ENCODE peak calls at places on chromosomes 1 and 21, in nine cellular contexts. M is Caco-2; E is adrenal gland; X is upper lobe of right lung; R is trophoblast cell; P is GM12878; Y is HAP-1; H is effector memory CD4-positive, alpha-beta T cell; K is ovary. F is an unnamed sample.

GRCh38 chr21:31342328-31342727 is 1.7 kb downstream of the TIAM1 start:
- DNase-seq in M (no peak), E (no peak), X (no peak), R (peak; percentile 61), P (no peak), Y (no peak), H (no peak), K (no peak), F (peak; percentile 60)

GRCh38 chr1:187516874-187517273 is 688.1 kb downstream of the PLA2G4A start:
- DNase-seq in M (no peak), E (no peak), X (no peak), R (peak; percentile 50), P (no peak), Y (no peak), H (no peak), K (no peak), F (no peak)

GRCh38 chr1:180912801-180913616 is at the start of gene KIAA1614:
- DNase-seq in M (no peak), E (no peak), X (peak; percentile 73), R (peak; percentile 5), P (no peak), Y (peak; percentile 47), H (no peak), K (peak; percentile 72), F (no peak)

GRCh38 chr1:86156571-86157455 is at the start of gene COL24A1:
- DNase-seq in M (no peak), E (no peak), X (peak; percentile 68), R (peak; percentile 30), P (no peak), Y (peak; percentile 84), H (no peak), K (peak; percentile 52), F (no peak)

GRCh38 chr1:228308628-228309547 is 97.7 kb downstream of the TRIM11 start:
- DNase-seq in M (peak; percentile 29), E (no peak), X (peak; percentile 52), R (no peak), P (no peak), Y (no peak), H (no peak), K (peak; percentile 20), F (no peak)

GRCh38 chr1:203424861-203425667 is 50.5 kb upstream of the PRELP start:
- DNase-seq in M (no peak), E (no peak), X (no peak), R (no peak), P (no peak), Y (no peak), H (no peak), K (no peak), F (no peak)

GRCh38 chr21:35565204-35565611 is 495.1 kb downstream of the SETD4 start:
- DNase-seq in M (peak; percentile 47), E (peak; percentile 73), X (no peak), R (peak; percentile 97), P (no peak), Y (no peak), H (no peak), K (no peak), F (peak; percentile 92)

GRCh38 chr1:223355699-223356098 is 8.3 kb downstream of the SUSD4 start:
- DNase-seq in M (no peak), E (no peak), X (no peak), R (no peak), P (no peak), Y (no peak), H (no peak), K (no peak), F (no peak)

GRCh38 chr1:167200749-167201148 is 19.9 kb upstream of the POU2F1 start:
- DNase-seq in M (no peak), E (no peak), X (no peak), R (peak; percentile 82), P (no peak), Y (no peak), H (no peak), K (no peak), F (no peak)

GRCh38 chr1:236440373-236440772 is 46.3 kb downstream of the EDARADD start:
- DNase-seq in M (no peak), E (no peak), X (no peak), R (no peak), P (no peak), Y (no peak), H (no peak), K (no peak), F (no peak)

GRCh38 chr1:38013027-38013588 is 574 bp downstream of the UTP11 start:
- DNase-seq in M (no peak), E (peak; percentile 52), X (no peak), R (peak; percentile 55), P (no peak), Y (no peak), H (no peak), K (no peak), F (peak; percentile 71)

GRCh38 chr21:35617491-35617890 is 442.8 kb downstream of the SETD4 start:
- DNase-seq in M (no peak), E (no peak), X (no peak), R (peak; percentile 66), P (no peak), Y (no peak), H (no peak), K (no peak), F (no peak)

GRCh38 chr1:178713270-178713669 is 11.8 kb upstream of the RALGPS2 start:
- DNase-seq in M (no peak), E (no peak), X (no peak), R (no peak), P (no peak), Y (no peak), H (no peak), K (no peak), F (no peak)

GRCh38 chr1:167711797-167712196 is 10.0 kb upstream of the MPZL1 start:
- DNase-seq in M (no peak), E (no peak), X (no peak), R (no peak), P (no peak), Y (no peak), H (no peak), K (no peak), F (no peak)

GRCh38 chr1:232046531-232047283 is 420.1 kb downstream of the DISC1 start:
- DNase-seq in M (no peak), E (no peak), X (no peak), R (no peak), P (no peak), Y (no peak), H (no peak), K (no peak), F (no peak)

GRCh38 chr1:232045134-232045533 is 418.5 kb downstream of the DISC1 start:
- DNase-seq in M (no peak), E (no peak), X (no peak), R (no peak), P (no peak), Y (no peak), H (no peak), K (no peak), F (no peak)

GRCh38 chr1:232044728-232045127 is 418.1 kb downstream of the DISC1 start:
- DNase-seq in M (no peak), E (no peak), X (no peak), R (no peak), P (no peak), Y (no peak), H (no peak), K (no peak), F (no peak)

GRCh38 chr1:232047473-232047872 is 420.9 kb downstream of the DISC1 start:
- DNase-seq in M (no peak), E (no peak), X (no peak), R (peak; percentile 19), P (no peak), Y (no peak), H (no peak), K (no peak), F (no peak)

DNA sequence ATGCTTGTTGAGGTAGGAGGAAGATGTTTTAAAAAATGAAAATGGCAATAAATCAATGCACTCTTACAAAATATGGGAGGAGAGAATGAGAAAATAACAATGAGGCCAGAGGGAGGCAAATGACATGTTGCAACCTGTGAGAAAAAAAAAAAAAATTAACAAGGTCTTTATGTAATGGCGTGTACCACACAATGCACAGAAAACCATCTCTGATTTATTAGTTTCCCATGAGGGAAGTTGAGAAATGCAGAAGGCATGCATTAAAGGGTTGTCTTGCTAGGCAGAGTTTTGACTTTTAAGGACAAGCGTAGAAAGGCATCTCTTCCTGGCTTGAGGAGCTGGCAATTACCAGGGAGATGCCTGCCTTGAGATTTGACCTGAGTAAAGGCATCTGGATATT is 419.0 kb downstream of the DISC1 start:
- DNase-seq in M (no peak), E (no peak), X (no peak), R (no peak), P (no peak), Y (no peak), H (no peak), K (no peak), F (no peak)
- H3K4me3 ChIP-seq in M (no peak overlapping the region), E (no peak overlapping the region), X (no peak overlapping the region), R (no peak overlapping the region), P (no peak overlapping the region), Y (no peak overlapping the region), H (no peak overlapping the region), K (no peak overlapping the region), F (no peak overlapping the region)

DNA sequence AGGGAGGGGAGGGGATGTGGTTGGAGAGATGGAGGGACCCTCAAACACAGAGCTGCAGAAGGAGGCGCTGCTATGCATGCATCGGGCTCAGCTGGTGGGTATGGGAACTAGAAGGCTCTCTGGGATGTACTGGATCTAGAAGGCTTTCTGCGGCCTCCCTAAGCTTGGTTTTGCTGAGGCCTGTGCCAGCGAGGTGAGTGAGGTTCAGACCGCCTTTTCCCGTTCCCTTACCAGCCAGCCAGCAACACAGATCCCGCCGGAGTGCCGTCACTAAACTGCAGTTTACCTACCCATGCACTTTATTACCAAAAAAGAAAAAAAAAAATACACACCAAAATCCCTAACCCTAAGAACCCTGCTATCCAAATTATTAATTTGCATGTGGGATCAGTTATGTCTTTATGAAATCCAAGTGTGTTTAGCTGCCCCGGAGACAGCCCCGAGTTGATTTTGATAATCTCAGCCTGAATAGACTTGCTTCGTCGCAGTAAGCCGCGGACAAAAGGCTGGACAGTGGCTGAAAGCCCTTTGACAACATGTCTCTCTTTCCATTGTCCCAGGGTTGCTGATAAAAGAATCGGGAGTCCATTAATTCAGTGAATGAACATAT is 180.3 kb downstream of the PRDM16 start:
- DNase-seq in M (no peak), E (no peak), X (no peak), R (no peak), P (no peak), Y (peak; percentile 89), H (no peak), K (no peak), F (no peak)
- H3K4me3 ChIP-seq in M (no peak overlapping the region), E (no peak overlapping the region), X (no peak overlapping the region), R (no peak overlapping the region), P (no peak overlapping the region), Y (no peak overlapping the region), H (no peak overlapping the region), K (no peak overlapping the region), F (no peak overlapping the region)

GRCh38 chr21:16125274-16125673 is 395.5 kb downstream of the USP25 start:
- DNase-seq in M (no peak), E (no peak), X (no peak), R (no peak), P (no peak), Y (no peak), H (no peak), K (no peak), F (no peak)
- H3K4me3 ChIP-seq in M (no peak overlapping the region), E (no peak overlapping the region), X (no peak overlapping the region), R (no peak overlapping the region), P (no peak overlapping the region), Y (no peak overlapping the region), H (no peak overlapping the region), K (peak overlapping the region; percentile 16), F (no peak overlapping the region)

DNA sequence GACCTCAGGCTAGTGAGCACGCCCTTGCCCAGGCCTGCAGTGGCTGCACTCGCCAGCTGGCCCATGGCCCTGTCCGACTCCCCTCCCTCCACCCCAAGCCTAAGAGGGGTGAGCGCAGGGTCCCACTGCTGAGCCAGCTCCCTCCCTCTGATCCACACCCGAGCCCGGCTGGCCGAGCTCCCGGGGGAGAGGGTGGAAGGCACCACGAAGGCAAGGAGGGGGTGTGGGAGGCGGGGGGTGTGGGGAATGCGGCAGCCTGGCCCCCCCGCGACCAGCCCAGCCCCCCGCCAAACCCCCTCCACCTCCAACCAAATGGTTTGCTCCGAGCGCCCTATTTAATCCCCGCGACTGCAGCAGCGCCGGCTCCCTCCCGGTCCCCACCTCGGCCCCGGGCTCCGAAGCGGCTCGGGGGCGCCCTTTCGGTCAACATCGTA is at the start of gene CADM3:
- DNase-seq in M (no peak), E (no peak), X (no peak), R (no peak), P (no peak), Y (no peak), H (no peak), K (no peak), F (no peak)
- H3K4me3 ChIP-seq in M (no peak within 1 kb of the TSS), E (no peak within 1 kb of the TSS), X (no peak within 1 kb of the TSS), R (peak within 1 kb of the TSS; percentile 60), P (no peak within 1 kb of the TSS), Y (no peak within 1 kb of the TSS), H (no peak within 1 kb of the TSS), K (no peak within 1 kb of the TSS), F (no peak within 1 kb of the TSS)

F was measured in PC-9.